ENCODE peak calls at places on chromosome 2, in four cellular contexts. A is fibroblast of mammary gland, R is HFFc6, I is uterus. D is an unnamed sample.

GRCh38 chr2:171794918-171795317 is 99.1 kb downstream of the SLC25A12 start:
- DNase-seq in R (no peak), I (no peak), A (no peak), D (no peak)

GRCh38 chr2:43224131-43224570 is 2.3 kb downstream of the ZFP36L2 start:
- DNase-seq in A (peak; percentile 53), I (peak; percentile 74), R (peak; percentile 60), D (no peak)

GRCh38 chr2:31318360-31319336 is 84.7 kb downstream of the EHD3 start:
- DNase-seq in R (peak; percentile 67), A (peak; percentile 74), I (no peak), D (no peak)

GRCh38 chr2:12960671-12961070 is 243.9 kb downstream of the TRIB2 start:
- DNase-seq in R (no peak), A (no peak), I (no peak), D (no peak)

GRCh38 chr2:54074636-54075341 is 40.6 kb upstream of the ACYP2 start:
- DNase-seq in A (peak; percentile 83), R (peak; percentile 43), I (no peak), D (no peak)

GRCh38 chr2:238865015-238865719 is 17.3 kb downstream of the TWIST2 start:
- DNase-seq in A (no peak), I (no peak), R (no peak), D (no peak)

GRCh38 chr2:150097891-150098595 is 389.4 kb downstream of the RND3 start:
- DNase-seq in A (peak; percentile 41), I (no peak), R (peak; percentile 47), D (no peak)

GRCh38 chr2:38709515-38710194 is 41.5 kb downstream of the SRSF7 start:
- DNase-seq in R (no peak), I (no peak), A (no peak), D (no peak)

GRCh38 chr2:198045227-198045626 is 240.8 kb downstream of the PLCL1 start:
- DNase-seq in I (no peak), R (no peak), A (peak; percentile 22), D (no peak)

GRCh38 chr2:41329075-41329474 is 718.7 kb upstream of the PKDCC start:
- DNase-seq in R (no peak), A (no peak), I (no peak), D (no peak)

GRCh38 chr2:45960057-45960863 is 308.8 kb downstream of the PRKCE start:
- DNase-seq in A (no peak), I (no peak), R (no peak), D (no peak)

GRCh38 chr2:233165895-233166661 is 85.4 kb upstream of the ATG16L1 start:
- DNase-seq in R (no peak), A (peak; percentile 21), I (no peak), D (no peak)

GRCh38 chr2:211329421-211329820 is 773.0 kb downstream of the CPS1 start:
- DNase-seq in R (no peak), A (no peak), I (no peak), D (no peak)

GRCh38 chr2:99154643-99155536 is at the start of the genes LIPT1 and TSGA10:
- DNase-seq in A (peak; percentile 87), I (peak; percentile 93), R (peak; percentile 79), D (peak; percentile 72)

GRCh38 chr2:206361407-206362045 is 81.8 kb upstream of the ADAM23 start:
- DNase-seq in I (no peak), R (no peak), A (no peak), D (no peak)

GRCh38 chr2:163264376-163264775 is 425.8 kb upstream of the KCNH7 start:
- DNase-seq in R (no peak), A (peak; percentile 80), I (no peak), D (no peak)

GRCh38 chr2:75173746-75174145 is 25.6 kb downstream of the TACR1 start:
- DNase-seq in R (no peak), A (no peak), I (no peak), D (no peak)

GRCh38 chr2:188971316-188971930 is 2.8 kb upstream of the COL3A1 start:
- DNase-seq in R (no peak), A (peak; percentile 41), I (no peak), D (no peak)

GRCh38 chr2:201246280-201246679 is 14.1 kb upstream of the CASP8 start:
- DNase-seq in A (no peak), I (no peak), R (no peak), D (no peak)

GRCh38 chr2:71102981-71103681 is 26.9 kb downstream of the MCEE start:
- DNase-seq in A (no peak), I (no peak), R (no peak), D (no peak)

DNA sequence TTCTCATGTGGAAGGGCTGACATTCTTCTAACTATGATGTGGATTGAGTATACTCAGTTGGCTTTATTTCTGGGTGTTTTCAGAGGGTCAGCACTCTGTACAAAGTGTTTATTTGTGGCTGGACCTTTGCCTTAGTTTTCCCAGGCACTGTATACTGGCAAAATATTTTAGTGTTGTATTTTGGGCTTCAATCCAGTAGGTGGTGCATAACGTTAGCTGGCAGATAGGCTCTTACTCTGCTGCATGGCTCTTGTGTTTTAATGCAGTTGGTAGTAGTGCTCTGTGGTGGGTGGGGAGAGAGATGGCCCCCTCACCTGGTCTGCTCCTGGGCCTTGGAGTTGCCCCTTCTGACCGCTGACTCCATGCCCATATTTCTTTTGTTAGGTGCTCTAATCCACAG is 75.6 kb upstream of the REG3A start:
- DNase-seq in R (no peak), A (no peak), I (no peak), D (no peak)
- TF ChIP-seq CTCF in R (no peak), A (no peak), I (no peak), D (no peak)

DNA sequence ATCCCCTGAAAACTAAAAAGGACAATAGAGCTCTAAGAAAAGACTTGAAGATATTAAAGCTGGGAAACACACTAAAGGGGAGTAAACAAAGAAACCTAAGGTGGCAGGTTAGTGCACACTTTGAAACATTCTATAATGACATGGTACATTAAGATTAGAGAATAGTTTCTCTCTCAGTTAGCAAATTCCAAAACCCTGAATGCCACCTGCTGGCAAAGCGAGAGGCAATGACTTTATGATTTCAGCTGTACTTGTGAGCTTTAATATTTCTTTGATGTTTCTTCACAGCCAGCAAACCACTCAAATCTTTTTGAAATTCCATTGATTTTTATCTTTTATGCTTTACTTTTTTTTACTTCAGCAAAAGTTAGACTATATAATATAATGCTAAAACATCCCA is 86.3 kb downstream of the LRP2 start:
- DNase-seq in I (no peak), A (peak; percentile 1), R (no peak), D (no peak)
- TF ChIP-seq CTCF in I (no peak), A (no peak), R (no peak), D (no peak)

GRCh38 chr2:3575534-3576324 is 669 bp downstream of the RPS7 start:
- DNase-seq in A (no peak), I (no peak), R (no peak), D (no peak)

GRCh38 chr2:3566806-3567205 is 8.3 kb upstream of the RPS7 start:
- DNase-seq in A (no peak), R (no peak), I (no peak), D (no peak)

GRCh38 chr2:3571284-3571683 is 3.8 kb upstream of the RPS7 start:
- DNase-seq in I (no peak), A (no peak), R (no peak), D (no peak)

GRCh38 chr2:3574155-3574554 is 905 bp upstream of the RPS7 start:
- DNase-seq in A (no peak), R (no peak), I (no peak), D (no peak)

DNA sequence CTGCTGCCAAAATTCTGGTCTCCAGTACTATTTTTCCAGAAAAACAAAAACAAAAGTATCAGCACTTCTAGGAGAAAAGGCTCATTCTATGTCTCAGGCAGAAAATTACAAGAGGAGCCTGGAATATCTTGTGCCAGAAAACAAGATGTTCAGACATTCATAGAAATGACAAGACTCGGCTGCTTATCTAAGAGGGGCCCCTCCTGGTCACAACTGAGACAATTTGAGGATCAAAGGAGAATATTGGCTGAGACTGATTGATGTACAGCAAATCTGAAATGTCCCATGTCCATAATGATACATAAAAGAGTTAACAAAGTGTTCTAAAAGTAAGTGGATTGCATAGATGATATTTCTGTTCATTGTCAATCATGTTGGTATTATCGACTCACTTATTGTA is 2.4 kb upstream of the RPS7 start:
- DNase-seq in R (no peak), A (no peak), I (no peak), D (no peak)
- TF ChIP-seq CTCF in R (no peak), A (no peak), I (no peak), D (no peak)

GRCh38 chr2:19364014-19364413 is 5.6 kb upstream of the OSR1 start:
- DNase-seq in I (no peak), R (no peak), A (no peak), D (no peak)

GRCh38 chr2:19361325-19361990 is 3.0 kb upstream of the OSR1 start:
- DNase-seq in A (no peak), I (no peak), R (no peak), D (no peak)

GRCh38 chr2:19362094-19362649 is 3.7 kb upstream of the OSR1 start:
- DNase-seq in A (peak; percentile 40), I (no peak), R (no peak), D (no peak)

GRCh38 chr2:19363474-19363778 is 5.0 kb upstream of the OSR1 start:
- DNase-seq in R (no peak), I (no peak), A (no peak), D (no peak)

DNA sequence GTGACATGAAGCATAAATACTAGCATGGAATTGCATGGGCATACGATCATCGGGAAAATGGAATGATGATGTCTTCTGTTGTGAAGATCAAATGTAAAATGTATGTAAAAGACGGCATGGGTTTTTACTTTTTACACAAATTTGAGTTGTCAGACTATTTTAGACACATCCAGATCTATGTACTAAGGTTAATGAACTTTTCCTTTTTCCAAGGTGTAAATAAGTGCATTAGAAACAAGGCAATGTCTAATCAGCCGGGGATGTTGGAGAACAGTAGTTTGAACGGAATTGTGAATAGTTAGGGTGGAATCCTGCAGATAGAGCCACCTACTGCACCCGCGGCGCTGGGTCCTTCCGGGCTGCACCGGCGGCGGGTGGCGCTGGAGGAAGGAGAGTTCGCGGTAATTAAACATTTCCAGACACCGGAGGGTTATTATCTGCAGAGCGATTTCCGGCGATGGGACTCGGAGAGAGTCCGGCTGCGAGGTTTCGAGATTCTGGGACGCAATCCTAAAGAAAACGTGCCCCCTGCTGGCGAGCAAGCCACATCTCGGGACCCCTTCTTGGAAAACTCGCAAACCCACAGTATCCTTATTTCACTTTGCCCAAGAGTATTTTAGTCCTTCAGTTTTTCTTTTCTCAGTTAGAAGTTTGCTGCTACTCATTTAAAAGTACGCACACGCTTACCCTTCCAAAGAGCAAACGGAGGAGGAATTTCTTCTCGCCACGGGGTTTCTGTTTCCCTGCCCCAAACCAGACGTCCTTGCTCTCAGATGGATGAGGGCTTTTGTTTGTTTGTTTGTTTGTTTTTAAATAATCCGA is 4.4 kb upstream of the OSR1 start:
- DNase-seq in I (peak; percentile 84), A (peak; percentile 86), R (peak; percentile 85), D (no peak)
- TF ChIP-seq CTCF in I (peak; percentile 68), A (peak; percentile 81), R (peak; percentile 97), D (peak; percentile 67)

DNA sequence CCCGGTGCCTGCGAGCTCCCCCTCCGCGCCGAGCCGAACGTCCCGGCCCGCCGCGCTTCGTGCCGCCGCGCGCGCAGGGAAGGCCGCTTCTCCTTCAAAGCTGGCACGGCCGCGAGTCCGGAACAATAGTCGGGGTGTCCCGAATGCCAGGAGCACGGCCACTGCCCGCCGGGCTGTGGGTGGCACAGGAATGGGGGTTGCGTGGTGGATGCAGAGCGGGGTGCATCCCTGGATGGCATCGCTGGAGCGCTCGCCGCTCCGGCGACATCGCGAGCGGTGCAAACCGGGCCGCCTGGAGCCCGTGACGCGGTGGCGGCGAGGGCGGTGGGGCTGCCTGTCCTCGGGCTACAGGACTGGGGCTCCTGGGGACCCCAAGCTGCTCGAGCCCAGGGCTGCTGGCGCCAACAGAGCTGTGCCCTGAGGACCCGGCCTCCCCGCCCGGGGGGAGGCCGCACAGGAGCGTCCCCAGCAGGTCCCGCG is 1.1 kb upstream of the SATB2 start:
- DNase-seq in I (no peak), R (no peak), A (no peak), D (no peak)
- TF ChIP-seq CTCF in I (no peak), R (no peak), A (no peak), D (no peak)

D was measured in omental fat pad.